ENCODE peak calls at places on chromosomes 6 and 20, in five cellular contexts. Y, W, X, U and C are unnamed samples.

GRCh38 chr6:142845143-142845571 is 99.8 kb downstream of the HIVEP2 start:
- DNase-seq in Y (no peak), W (no peak), X (no peak), U (peak; percentile 71), C (no peak)

GRCh38 chr6:107956586-107957164 is 1.3 kb downstream of the SEC63 start:
- DNase-seq in Y (no peak), W (peak; percentile 28), X (no peak), U (peak; percentile 63), C (no peak)

GRCh38 chr6:114100421-114100820 is 129.5 kb upstream of the HDAC2 start:
- DNase-seq in Y (no peak), W (peak; percentile 15), X (no peak), U (peak; percentile 55), C (no peak)

GRCh38 chr6:109039795-109040194 is 54.9 kb downstream of the SESN1 start:
- DNase-seq in Y (no peak), W (no peak), X (no peak), U (no peak), C (no peak)

GRCh38 chr20:62931464-62931863 is 5.2 kb upstream of the DIDO1 start:
- DNase-seq in Y (no peak), W (no peak), X (no peak), U (no peak), C (no peak)

GRCh38 chr20:59149678-59150504 is 13.7 kb upstream of the ZNF831 start:
- DNase-seq in Y (peak; percentile 31), W (no peak), X (no peak), U (no peak), C (no peak)

GRCh38 chr6:17417817-17418216 is 24.4 kb downstream of the CAP2 start:
- DNase-seq in Y (no peak), W (peak; percentile 86), X (no peak), U (peak; percentile 87), C (no peak)

GRCh38 chr6:44809256-44809655 is 421.8 kb downstream of the CDC5L start:
- DNase-seq in Y (no peak), W (no peak), X (no peak), U (no peak), C (no peak)

GRCh38 chr20:36465109-36466080 is 75.9 kb upstream of the MYL9 start:
- DNase-seq in Y (no peak), W (peak; percentile 69), X (no peak), U (peak; percentile 97), C (peak; percentile 21)

GRCh38 chr6:87848616-87849015 is 146.6 kb upstream of the AKIRIN2 start:
- DNase-seq in Y (no peak), W (peak; percentile 48), X (no peak), U (no peak), C (no peak)

GRCh38 chr20:17500826-17501225 is 30.4 kb downstream of the BFSP1 start:
- DNase-seq in Y (no peak), W (no peak), X (no peak), U (no peak), C (no peak)

GRCh38 chr6:139290787-139291294 is 957 bp downstream of the TXLNB start:
- DNase-seq in Y (no peak), W (no peak), X (no peak), U (peak; percentile 70), C (no peak)

GRCh38 chr6:158770948-158771347 is 48.2 kb downstream of the EZR start:
- DNase-seq in Y (no peak), W (no peak), X (peak; percentile 8), U (no peak), C (no peak)

GRCh38 chr6:2429460-2429859 is 184.1 kb upstream of the GMDS start:
- DNase-seq in Y (no peak), W (no peak), X (no peak), U (peak; percentile 57), C (no peak)

GRCh38 chr20:18684775-18685174 is 96.9 kb downstream of the DTD1 start:
- DNase-seq in Y (no peak), W (no peak), X (no peak), U (no peak), C (no peak)

GRCh38 chr20:54475334-54476287 is at the start of gene DOK5:
- DNase-seq in Y (no peak), W (peak; percentile 5), X (peak; percentile 23), U (peak; percentile 71), C (no peak)

GRCh38 chr20:55678126-55678525 is 327.2 kb downstream of the CBLN4 start:
- DNase-seq in Y (no peak), W (no peak), X (no peak), U (no peak), C (no peak)

GRCh38 chr6:16857969-16858592 is 96.8 kb upstream of the ATXN1 start:
- DNase-seq in Y (no peak), W (no peak), X (no peak), U (no peak), C (no peak)

GRCh38 chr6:112252571-112253504 is 1.5 kb downstream of the LAMA4 start:
- DNase-seq in Y (no peak), W (no peak), X (no peak), U (peak; percentile 75), C (no peak)

GRCh38 chr6:72621243-72622093 is at the start of gene KCNQ5:
- DNase-seq in Y (no peak), W (peak; percentile 42), X (peak; percentile 53), U (peak; percentile 67), C (peak; percentile 70)

GRCh38 chr20:38143646-38144554 is 21.2 kb downstream of the TGM2 start:
- DNase-seq in Y (no peak), W (peak; percentile 99), X (no peak), U (peak; percentile 97), C (no peak)

GRCh38 chr6:133809406-133809805 is 79.5 kb upstream of the TCF21 start:
- DNase-seq in Y (no peak), W (peak; percentile 45), X (no peak), U (peak; percentile 80), C (no peak)

GRCh38 chr6:7640607-7641577 is 50.9 kb downstream of the SNRNP48 start:
- DNase-seq in Y (no peak), W (peak; percentile 96), X (no peak), U (peak; percentile 87), C (no peak)

GRCh38 chr6:111057074-111057752 is 30.1 kb upstream of the SLC16A10 start:
- DNase-seq in Y (no peak), W (peak; percentile 39), X (no peak), U (peak; percentile 68), C (no peak)

GRCh38 chr20:32909451-32909850 is 50.7 kb downstream of the EFCAB8 start:
- DNase-seq in Y (no peak), W (no peak), X (no peak), U (no peak), C (no peak)

GRCh38 chr6:140436023-140436811 is 1061.8 kb upstream of the CITED2 start:
- DNase-seq in Y (peak; percentile 45), W (peak; percentile 81), X (no peak), U (peak; percentile 71), C (no peak)

GRCh38 chr6:22147983-22148797 is 148.6 kb downstream of the PRL start:
- DNase-seq in Y (no peak), W (peak; percentile 51), X (peak; percentile 55), U (peak; percentile 74), C (peak; percentile 23)

GRCh38 chr6:9554806-9555205 is 860.1 kb downstream of the TFAP2A start:
- DNase-seq in Y (no peak), W (no peak), X (no peak), U (no peak), C (no peak)

GRCh38 chr6:44505751-44506150 is 118.2 kb downstream of the CDC5L start:
- DNase-seq in Y (no peak), W (no peak), X (no peak), U (no peak), C (no peak)

GRCh38 chr6:43180985-43181384 is 1.0 kb upstream of the CUL9 start:
- DNase-seq in Y (no peak), W (no peak), X (no peak), U (peak; percentile 26), C (no peak)

GRCh38 chr6:13668291-13668928 is 43.2 kb downstream of the RANBP9 start:
- DNase-seq in Y (no peak), W (peak; percentile 36), X (no peak), U (peak; percentile 26), C (no peak)

GRCh38 chr6:113843500-113844068 is 13.6 kb upstream of the MARCKS start:
- DNase-seq in Y (no peak), W (no peak), X (no peak), U (no peak), C (no peak)

GRCh38 chr20:51800132-51800721 is 2.1 kb downstream of the SALL4 start:
- DNase-seq in Y (peak; percentile 26), W (peak; percentile 15), X (peak; percentile 13), U (peak; percentile 38), C (peak; percentile 35)

GRCh38 chr6:117605169-117605826 is 3.0 kb upstream of the GOPC start:
- DNase-seq in Y (no peak), W (peak; percentile 59), X (peak; percentile 8), U (peak; percentile 81), C (peak; percentile 4)

GRCh38 chr20:21628800-21629199 is 76.7 kb upstream of the PAX1 start:
- DNase-seq in Y (no peak), W (no peak), X (no peak), U (no peak), C (no peak)

GRCh38 chr6:33962673-33963072 is 158.9 kb upstream of the MLN start:
- DNase-seq in Y (no peak), W (no peak), X (no peak), U (no peak), C (no peak)

GRCh38 chr6:75084872-75085381 is 120.9 kb downstream of the COL12A1 start:
- DNase-seq in Y (peak; percentile 20), W (no peak), X (no peak), U (no peak), C (peak; percentile 15)